ENCODE peak calls at places on chromosome 13, in ten cellular contexts. O is Karpas-422, U is GM23338, V is hepatocyte, A is PC-3, G is PC-9, J is OCI-LY7, I is MM.1S, F is SK-N-SH, X is HCT116. E is an unnamed sample.
A peak's percentile ranks its signal among the peaks of the same experiment; 100 is the strongest.

GRCh38 chr13:99339736-99340392 is 32.7 kb upstream of the GPR183 start:
- DNase-seq in O (no peak), J (no peak), G (no peak), X (no peak), V (no peak), A (no peak), F (no peak), I (no peak), U (no peak), E (peak; percentile 71)

GRCh38 chr13:31807090-31807541 is 67.8 kb downstream of the RXFP2 start:
- DNase-seq in J (no peak), G (no peak), I (no peak), U (no peak), O (no peak), F (no peak), X (no peak), V (no peak), A (no peak), E (peak; percentile 85)

GRCh38 chr13:47594833-47595232 is 406.2 kb downstream of the SUCLA2 start:
- DNase-seq in F (no peak), U (peak; percentile 41), I (no peak), J (peak; percentile 12), G (no peak), V (no peak), X (no peak), O (peak; percentile 71), A (peak; percentile 37), E (peak; percentile 9)

GRCh38 chr13:96403241-96403640 is 313.3 kb downstream of the HS6ST3 start:
- DNase-seq in J (no peak), I (peak; percentile 53), F (no peak), O (no peak), X (no peak), G (no peak), A (no peak), U (no peak), V (no peak), E (no peak)

GRCh38 chr13:45398862-45399261 is 19.3 kb downstream of the SLC25A30 start:
- DNase-seq in U (no peak), X (no peak), A (no peak), V (no peak), I (no peak), O (no peak), F (no peak), J (no peak), G (no peak), E (no peak)

GRCh38 chr13:114101831-114102520 is 30.4 kb downstream of the RASA3 start:
- DNase-seq in A (no peak), G (no peak), O (no peak), X (no peak), J (no peak), U (no peak), V (no peak), F (peak; percentile 37), I (no peak), E (no peak)

GRCh38 chr13:76684336-76684735 is 201.9 kb downstream of the KCTD12 start:
- DNase-seq in O (no peak), U (no peak), J (no peak), I (no peak), A (no peak), G (no peak), V (no peak), F (no peak), X (no peak), E (no peak)

GRCh38 chr13:100528820-100529219 is 59.8 kb downstream of the GGACT start:
- DNase-seq in X (no peak), A (no peak), G (no peak), J (no peak), U (no peak), F (no peak), V (no peak), O (no peak), I (no peak), E (no peak)

GRCh38 chr13:60627071-60627686 is 230.2 kb downstream of the TDRD3 start:
- DNase-seq in J (peak; percentile 37), V (peak; percentile 70), O (peak; percentile 79), U (peak; percentile 91), F (peak; percentile 51), G (no peak), A (peak; percentile 56), I (peak; percentile 18), X (peak; percentile 19), E (peak; percentile 50)

GRCh38 chr13:25179810-25180437 is 7.8 kb upstream of the AMER2 start:
- DNase-seq in F (no peak), G (no peak), J (peak; percentile 21), O (no peak), A (no peak), V (no peak), I (no peak), U (no peak), X (no peak), E (no peak)

GRCh38 chr13:25177636-25178035 is 5.5 kb upstream of the AMER2 start:
- DNase-seq in U (no peak), X (no peak), J (no peak), V (no peak), O (no peak), A (no peak), G (no peak), F (no peak), I (no peak), E (no peak)

GRCh38 chr13:25178070-25178469 is 6.0 kb upstream of the AMER2 start:
- DNase-seq in V (no peak), A (no peak), J (peak; percentile 21), U (no peak), G (no peak), F (no peak), I (no peak), O (peak; percentile 70), X (no peak), E (no peak)

GRCh38 chr13:25180450-25180794 is 8.3 kb upstream of the AMER2 start:
- DNase-seq in O (no peak), A (no peak), F (no peak), I (no peak), X (no peak), U (no peak), V (no peak), G (no peak), J (no peak), E (no peak)

DNA sequence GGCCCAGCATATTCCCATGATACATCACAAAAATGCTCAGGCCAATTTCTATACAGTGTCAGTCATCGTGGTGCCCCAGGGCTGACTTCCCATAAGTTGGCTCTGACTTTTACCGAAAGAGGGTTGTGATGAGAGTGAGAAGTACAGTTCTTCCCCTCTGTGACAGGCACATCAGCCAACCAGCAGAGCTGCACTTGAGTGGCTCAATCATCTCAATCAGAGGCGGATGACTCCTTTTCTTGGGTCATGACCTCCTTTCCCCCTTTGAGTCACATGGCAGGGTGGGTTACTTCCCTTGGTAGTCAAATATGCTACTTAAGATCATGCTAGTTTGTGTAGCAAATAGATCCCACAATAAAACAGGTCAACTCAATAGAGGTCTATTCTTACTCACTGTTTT is 6.9 kb upstream of the AMER2 start:
- DNase-seq in U (no peak), F (no peak), G (no peak), X (no peak), A (no peak), I (no peak), V (no peak), J (peak; percentile 6), O (peak; percentile 42), E (no peak)
- H3K9me2 ChIP-seq in U (peaks cover 10% of the 10 kb centered on the region), F (no peaks in the 10 kb centered on the region), G (no peaks in the 10 kb centered on the region), X (no peaks in the 10 kb centered on the region), A (no peaks in the 10 kb centered on the region), I (no peaks in the 10 kb centered on the region), V (no peaks in the 10 kb centered on the region), J (no peaks in the 10 kb centered on the region), O (no peaks in the 10 kb centered on the region), E (no peaks in the 10 kb centered on the region)

GRCh38 chr13:44193731-44194130 is 179.9 kb upstream of the SERP2 start:
- DNase-seq in J (no peak), I (no peak), A (no peak), V (no peak), X (no peak), U (no peak), G (no peak), F (no peak), O (no peak), E (no peak)
- H2AFZ ChIP-seq in J (no peak overlapping the region), I (no peak overlapping the region), A (no peak overlapping the region), V (no peak overlapping the region), X (no peak overlapping the region), U (no peak overlapping the region), G (no peak overlapping the region), F (no peak overlapping the region), O (no peak overlapping the region), E (no peak overlapping the region)

GRCh38 chr13:37313383-37313782 is 207.9 kb upstream of the CSNK1A1L start:
- DNase-seq in I (no peak), X (no peak), A (peak; percentile 16), U (no peak), O (no peak), V (no peak), J (no peak), G (no peak), F (no peak), E (peak; percentile 90)

GRCh38 chr13:37319041-37319443 is 213.6 kb upstream of the CSNK1A1L start:
- DNase-seq in O (no peak), I (no peak), A (no peak), U (no peak), G (no peak), V (no peak), J (no peak), X (no peak), F (no peak), E (no peak)

GRCh38 chr13:37316935-37317334 is 211.5 kb upstream of the CSNK1A1L start:
- DNase-seq in F (no peak), U (no peak), I (no peak), G (no peak), O (no peak), J (no peak), X (no peak), A (no peak), V (no peak), E (no peak)
- H3K9me2 ChIP-seq in F (no peaks in the 10 kb centered on the region), U (peaks cover 7% of the 10 kb centered on the region), I (no peaks in the 10 kb centered on the region), G (no peaks in the 10 kb centered on the region), O (no peaks in the 10 kb centered on the region), J (no peaks in the 10 kb centered on the region), X (no peaks in the 10 kb centered on the region), A (no peaks in the 10 kb centered on the region), V (no peaks in the 10 kb centered on the region), E (no peaks in the 10 kb centered on the region)

GRCh38 chr13:110758195-110758594 is 44.7 kb downstream of the ING1 start:
- DNase-seq in A (peak; percentile 23), F (no peak), X (no peak), U (no peak), V (no peak), G (no peak), O (no peak), J (no peak), I (no peak), E (peak; percentile 52)

GRCh38 chr13:110760611-110761010 is 47.1 kb downstream of the ING1 start:
- DNase-seq in U (no peak), F (no peak), O (no peak), V (no peak), A (no peak), G (no peak), X (no peak), J (no peak), I (no peak), E (no peak)

GRCh38 chr13:110757296-110757695 is 43.8 kb downstream of the ING1 start:
- DNase-seq in V (no peak), I (no peak), A (no peak), F (no peak), O (no peak), U (peak; percentile 35), X (no peak), G (no peak), J (no peak), E (no peak)

GRCh38 chr13:110759710-110760109 is 46.2 kb downstream of the ING1 start:
- DNase-seq in X (no peak), A (peak; percentile 42), J (no peak), G (peak; percentile 41), I (no peak), V (no peak), U (no peak), F (no peak), O (no peak), E (peak; percentile 83)

GRCh38 chr13:110756268-110756667 is 42.8 kb downstream of the ING1 start:
- DNase-seq in A (no peak), V (no peak), I (no peak), O (no peak), X (no peak), U (peak; percentile 23), J (no peak), F (no peak), G (no peak), E (peak; percentile 29)
- H2AFZ ChIP-seq in A (no peak overlapping the region), V (no peak overlapping the region), I (no peak overlapping the region), O (no peak overlapping the region), X (no peak overlapping the region), U (no peak overlapping the region), J (no peak overlapping the region), F (no peak overlapping the region), G (no peak overlapping the region), E (no peak overlapping the region)

E was measured in GM23248.